ENCODE peak calls at places on chromosomes 2 and 18, in five cellular contexts. S is MM.1S, X is esophagus squamous epithelium, Z is cardiac muscle cell, H is PC-9. G is an unnamed sample. For H3K4me1, the result is how much of the 10 kb centered on the place peaks cover.

GRCh38 chr18:59700535-59700967 is 3.3 kb upstream of the CCBE1 start:
- DNase-seq in S (no peak), X (no peak), Z (no peak), H (no peak), G (no peak)

GRCh38 chr2:37797081-37797480 is 125.6 kb upstream of the CDC42EP3 start:
- DNase-seq in S (no peak), X (no peak), Z (peak), H (no peak), G (no peak)

GRCh38 chr2:133581027-133581760 is 12.9 kb upstream of the NCKAP5 start:
- DNase-seq in S (no peak), X (no peak), Z (no peak), H (no peak), G (no peak)

GRCh38 chr2:161095314-161095713 is 64.9 kb upstream of the TANK start:
- DNase-seq in S (no peak), X (no peak), Z (no peak), H (no peak), G (no peak)

GRCh38 chr2:236626391-236627150 is 56.9 kb downstream of the ACKR3 start:
- DNase-seq in S (no peak), X (no peak), Z (no peak), H (no peak), G (no peak)

GRCh38 chr2:63589148-63589972 is 597 bp downstream of the MDH1 start:
- DNase-seq in S (no peak), X (no peak), Z (no peak), H (no peak), G (no peak)

GRCh38 chr2:106638609-106639008 is 151.4 kb downstream of the CD8B2 start:
- DNase-seq in S (no peak), X (no peak), Z (no peak), H (no peak), G (no peak)

GRCh38 chr2:19120941-19121750 is 237.3 kb downstream of the OSR1 start:
- DNase-seq in S (no peak), X (no peak), Z (peak), H (peak), G (no peak)

GRCh38 chr2:106115250-106115649 is 78.9 kb downstream of the UXS1 start:
- DNase-seq in S (no peak), X (no peak), Z (peak), H (peak), G (no peak)

GRCh38 chr2:136107238-136108033 is 10.5 kb downstream of the CXCR4 start:
- DNase-seq in S (peak), X (no peak), Z (no peak), H (no peak), G (no peak)

GRCh38 chr2:231222318-231223000 is 24.0 kb downstream of the ARMC9 start:
- DNase-seq in S (peak), X (no peak), Z (no peak), H (no peak), G (no peak)

GRCh38 chr2:201450910-201451329 is 338 bp downstream of the TRAK2 start:
- DNase-seq in S (no peak), X (no peak), Z (peak), H (no peak), G (no peak)

GRCh38 chr2:164542584-164543021 is 78.7 kb downstream of the GRB14 start:
- DNase-seq in S (no peak), X (no peak), Z (peak), H (peak), G (no peak)

GRCh38 chr2:235064980-235065379 is 113.2 kb downstream of the SH3BP4 start:
- DNase-seq in S (no peak), X (no peak), Z (no peak), H (no peak), G (no peak)

GRCh38 chr18:23337599-23338444 is 115.3 kb upstream of the RIOK3 start:
- DNase-seq in S (no peak), X (no peak), Z (peak), H (no peak), G (no peak)

GRCh38 chr18:8435376-8435775 is 173.9 kb upstream of the RAB12 start:
- DNase-seq in S (no peak), X (no peak), Z (no peak), H (no peak), G (no peak)

GRCh38 chr2:167787021-167787420 is 460.4 kb downstream of the STK39 start:
- DNase-seq in S (no peak), X (no peak), Z (no peak), H (no peak), G (no peak)

GRCh38 chr2:78977661-78978145 is 47.8 kb upstream of the REG3G start:
- DNase-seq in S (peak), X (no peak), Z (no peak), H (no peak), G (no peak)

GRCh38 chr2:133286326-133286922 is 281.8 kb downstream of the NCKAP5 start:
- DNase-seq in S (no peak), X (no peak), Z (no peak), H (no peak), G (no peak)

GRCh38 chr2:121103969-121104368 is 181.0 kb downstream of the TFCP2L1 start:
- DNase-seq in S (no peak), X (no peak), Z (no peak), H (no peak), G (no peak)

GRCh38 chr2:229586746-229587705 is 127.3 kb downstream of the DNER start:
- DNase-seq in S (peak), X (no peak), Z (peak), H (peak), G (peak)

GRCh38 chr2:72937356-72937669 is 20.0 kb downstream of the EMX1 start:
- DNase-seq in S (no peak), X (no peak), Z (no peak), H (peak), G (no peak)

GRCh38 chr2:225104971-225105370 is 62.7 kb upstream of the DOCK10 start:
- DNase-seq in S (no peak), X (no peak), Z (no peak), H (no peak), G (no peak)

GRCh38 chr18:79567481-79568147 is 112.0 kb upstream of the CTDP1 start:
- DNase-seq in S (no peak), X (no peak), Z (peak), H (peak), G (peak)

GRCh38 chr2:28232267-28232666 is 160.4 kb upstream of the FOSL2 start:
- DNase-seq in S (no peak), X (no peak), Z (peak), H (no peak), G (no peak)

GRCh38 chr18:58394046-58394445 is 234.8 kb downstream of the ALPK2 start:
- DNase-seq in S (no peak), X (no peak), Z (no peak), H (no peak), G (no peak)

GRCh38 chr2:45307147-45307546 is 297.9 kb upstream of the SIX2 start:
- DNase-seq in S (no peak), X (no peak), Z (no peak), H (no peak), G (no peak)

GRCh38 chr2:88054300-88055048 is 1.1 kb downstream of the KRCC1 start:
- DNase-seq in S (no peak), X (no peak), Z (peak), H (no peak), G (no peak)

GRCh38 chr18:46478796-46479195 is 178.2 kb downstream of the LOXHD1 start:
- DNase-seq in S (no peak), X (no peak), Z (no peak), H (no peak), G (no peak)

GRCh38 chr2:30234180-30234971 is 3.0 kb downstream of the LBH start:
- DNase-seq in S (no peak), X (no peak), Z (peak), H (peak), G (no peak)

GRCh38 chr2:7014201-7014640 is 97.0 kb downstream of the RNF144A start:
- DNase-seq in S (no peak), X (no peak), Z (peak), H (no peak), G (no peak)

GRCh38 chr18:995641-996040 is 91.0 kb downstream of the ADCYAP1 start:
- DNase-seq in S (no peak), X (no peak), Z (peak), H (peak), G (no peak)

GRCh38 chr2:73023497-73023896 is 48.0 kb downstream of the SFXN5 start:
- DNase-seq in S (no peak), X (no peak), Z (no peak), H (no peak), G (no peak)

GRCh38 chr18:79515944-79516351 is 120.2 kb downstream of the NFATC1 start:
- DNase-seq in S (no peak), X (no peak), Z (peak), H (no peak), G (peak)

GRCh38 chr2:112634153-112634873 is 11.4 kb upstream of the SLC20A1 start:
- DNase-seq in S (no peak), X (no peak), Z (no peak), H (no peak), G (peak)

GRCh38 chr2:213202006-213202405 is 50.6 kb upstream of the IKZF2 start:
- DNase-seq in S (no peak), X (no peak), Z (peak), H (no peak), G (no peak)

GRCh38 chr2:221254281-221254680 is 317.8 kb downstream of the EPHA4 start:
- DNase-seq in S (no peak), X (no peak), Z (no peak), H (peak), G (no peak)

GRCh38 chr18:73684651-73685050 is 463.0 kb downstream of the FBXO15 start:
- DNase-seq in S (no peak), X (no peak), Z (no peak), H (no peak), G (no peak)

GRCh38 chr2:238771193-238771592 is 76.7 kb upstream of the TWIST2 start:
- DNase-seq in S (no peak), X (no peak), Z (peak), H (no peak), G (no peak)

GRCh38 chr2:193549661-193550060 is 1354.9 kb upstream of the TMEFF2 start:
- DNase-seq in S (no peak), X (no peak), Z (peak), H (no peak), G (no peak)

GRCh38 chr2:128236491-128237035 is 82.1 kb downstream of the HS6ST1 start:
- DNase-seq in S (no peak), X (no peak), Z (peak), H (no peak), G (peak)

GRCh38 chr2:128237081-128237534 is 81.6 kb downstream of the HS6ST1 start:
- DNase-seq in S (no peak), X (no peak), Z (no peak), H (no peak), G (no peak)

GRCh38 chr2:128245816-128246215 is 72.9 kb downstream of the HS6ST1 start:
- DNase-seq in S (no peak), X (no peak), Z (no peak), H (no peak), G (no peak)

GRCh38 chr2:128237911-128238697 is 80.6 kb downstream of the HS6ST1 start:
- DNase-seq in S (no peak), X (no peak), Z (no peak), H (no peak), G (peak)

GRCh38 chr2:128241896-128242295 is 76.8 kb downstream of the HS6ST1 start:
- DNase-seq in S (no peak), X (no peak), Z (no peak), H (no peak), G (no peak)
- H3K4me1 ChIP-seq in S (under half), X (under half), Z (under half), H (under half), G (under half)

GRCh38 chr2:131413148-131413747 is 49.3 kb upstream of the RAB6D start:
- DNase-seq in S (peak), X (no peak), Z (peak), H (no peak), G (no peak)
- TF ChIP-seq CTCF in S (peak), X (peak), Z (peak), H (peak), G (peak)

GRCh38 chr18:55262021-55262560 is 302.8 kb upstream of the CCDC68 start:
- DNase-seq in S (no peak), X (no peak), Z (no peak), H (no peak), G (no peak)

GRCh38 chr18:55265130-55265675 is 305.9 kb upstream of the CCDC68 start:
- DNase-seq in S (no peak), X (no peak), Z (no peak), H (no peak), G (no peak)

GRCh38 chr18:55265916-55266488 is 306.7 kb upstream of the CCDC68 start:
- DNase-seq in S (no peak), X (no peak), Z (peak), H (no peak), G (no peak)

GRCh38 chr18:55261253-55261652 is 302.0 kb upstream of the CCDC68 start:
- DNase-seq in S (no peak), X (no peak), Z (no peak), H (no peak), G (no peak)

GRCh38 chr18:55264108-55264507 is 304.8 kb upstream of the CCDC68 start:
- DNase-seq in S (peak), X (no peak), Z (peak), H (no peak), G (no peak)
- H3K27ac ChIP-seq in S (peak), X (no peak), Z (peak), H (no peak), G (no peak)

GRCh38 chr2:169069818-169070217 is 455 bp downstream of the DHRS9 start:
- DNase-seq in S (no peak), X (no peak), Z (no peak), H (no peak), G (no peak)

GRCh38 chr2:169073211-169073971 is 4.0 kb downstream of the DHRS9 start:
- DNase-seq in S (no peak), X (no peak), Z (no peak), H (no peak), G (no peak)

GRCh38 chr2:169069341-169069740 is at the start of gene DHRS9:
- DNase-seq in S (no peak), X (no peak), Z (peak), H (no peak), G (peak)

GRCh38 chr2:169072163-169072925 is 3.0 kb downstream of the DHRS9 start:
- DNase-seq in S (peak), X (no peak), Z (no peak), H (no peak), G (no peak)

GRCh38 chr2:169071455-169071854 is 2.1 kb downstream of the DHRS9 start:
- DNase-seq in S (no peak), X (no peak), Z (no peak), H (no peak), G (no peak)
- H3K4me1 ChIP-seq in S (under half), X (under half), Z (under half), H (under half), G (under half)

DNA sequence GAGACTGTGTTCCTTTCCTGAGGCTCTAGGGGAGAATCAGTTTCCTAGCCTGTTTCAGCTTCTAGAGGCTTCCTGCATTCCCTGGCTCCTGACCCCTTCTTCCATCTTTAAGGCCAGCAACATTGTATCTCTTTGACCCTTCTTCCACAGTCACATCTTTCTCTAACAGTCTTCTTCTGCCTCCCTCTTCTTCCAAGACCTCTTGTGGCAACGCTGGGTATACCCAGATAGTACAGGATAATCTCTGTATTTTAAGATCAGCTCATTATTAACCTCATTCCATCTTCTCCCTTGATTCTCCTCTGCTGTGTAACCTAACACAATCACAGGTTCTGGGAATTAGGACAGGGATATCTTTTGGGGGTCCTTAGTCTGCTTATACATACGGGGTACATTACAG is 8.9 kb upstream of the MYL12A start:
- DNase-seq in S (no peak), X (no peak), Z (no peak), H (no peak), G (no peak)
- TF ChIP-seq CTCF in S (no peak), X (no peak), Z (no peak), H (peak), G (no peak)

DNA sequence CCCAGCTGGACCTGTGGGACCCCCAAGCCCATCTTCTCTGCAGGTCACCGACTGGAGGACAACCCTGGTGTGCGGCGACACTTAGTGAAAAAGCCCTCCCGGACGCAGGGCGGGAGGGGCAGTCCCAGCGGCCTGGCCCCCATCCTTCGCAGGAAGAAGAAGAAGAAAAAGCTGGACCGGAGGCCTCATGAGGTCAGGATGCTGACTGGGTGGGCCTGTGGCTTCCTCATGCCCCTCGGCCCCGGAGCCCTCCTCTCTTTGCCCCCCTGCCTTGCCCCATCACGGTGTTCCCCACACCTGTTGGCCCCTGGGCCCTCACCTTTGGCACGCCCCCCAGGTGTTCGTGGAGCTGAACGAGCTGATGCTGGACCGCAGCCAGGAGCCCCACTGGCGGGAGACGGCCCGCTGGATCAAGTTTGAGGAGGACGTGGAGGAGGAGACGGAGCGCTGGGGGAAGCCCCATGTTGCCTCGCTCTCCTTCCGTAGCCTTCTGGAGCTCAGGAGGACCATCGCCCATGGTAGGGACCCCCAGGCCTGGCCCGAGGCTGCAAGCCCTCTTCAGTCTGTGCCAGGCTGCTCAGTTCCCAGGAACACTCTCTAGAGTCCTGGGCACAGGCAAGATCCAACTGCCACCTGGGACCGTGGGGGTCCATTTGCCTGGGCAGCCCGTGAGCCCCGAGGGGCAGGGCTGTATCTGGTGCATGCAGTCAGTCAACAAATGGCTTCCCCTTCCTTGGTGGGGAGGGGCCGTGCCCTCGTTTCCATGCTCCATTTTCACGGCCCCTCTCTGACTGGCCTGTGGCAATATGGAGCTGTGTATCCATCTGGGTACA is 4.7 kb downstream of the SLC4A3 start:
- DNase-seq in S (no peak), X (no peak), Z (no peak), H (no peak), G (no peak)
- H3K27ac ChIP-seq in S (no peak), X (no peak), Z (no peak), H (no peak), G (no peak)